ENCODE peak calls at places on chromosome 1, in four cellular contexts. B, Y, U and G are unnamed samples. For H3K9me3, the result is how much of the 10 kb centered on the place peaks cover.

GRCh38 chr1:228074954-228075730 is 7.4 kb upstream of the ARF1 start:
- DNase-seq in B (no peak), Y (no peak), U (peak), G (no peak)

GRCh38 chr1:216057080-216057479 is 366.2 kb downstream of the USH2A start:
- DNase-seq in B (no peak), Y (no peak), U (no peak), G (no peak)

GRCh38 chr1:39409055-39409816 is 82.2 kb upstream of the BMP8A start:
- DNase-seq in B (peak), Y (peak), U (peak), G (peak)

GRCh38 chr1:97680894-97681293 is 239.9 kb downstream of the DPYD start:
- DNase-seq in B (no peak), Y (peak), U (no peak), G (no peak)

GRCh38 chr1:187691439-187691838 is 862.7 kb downstream of the PLA2G4A start:
- DNase-seq in B (no peak), Y (peak), U (no peak), G (peak)

GRCh38 chr1:156143765-156144489 is 9.5 kb upstream of the SEMA4A start:
- DNase-seq in B (no peak), Y (no peak), U (no peak), G (no peak)

GRCh38 chr1:167706363-167706762 is 15.4 kb upstream of the MPZL1 start:
- DNase-seq in B (no peak), Y (peak), U (no peak), G (no peak)

GRCh38 chr1:220734571-220735326 is 13.4 kb upstream of the MTARC2 start:
- DNase-seq in B (no peak), Y (peak), U (no peak), G (peak)

GRCh38 chr1:26626994-26627393 is 68.8 kb upstream of the ARID1A start:
- DNase-seq in B (no peak), Y (no peak), U (no peak), G (no peak)

GRCh38 chr1:19260211-19261138 is 8.9 kb downstream of the MRTO4 start:
- DNase-seq in B (no peak), Y (no peak), U (peak), G (no peak)

GRCh38 chr1:6948416-6948815 is 163.2 kb downstream of the CAMTA1 start:
- DNase-seq in B (no peak), Y (no peak), U (no peak), G (no peak)

GRCh38 chr1:170634293-170634692 is 29.6 kb upstream of the PRRX1 start:
- DNase-seq in B (no peak), Y (peak), U (no peak), G (peak)

GRCh38 chr1:30953685-30954084 is 45.1 kb upstream of the SDC3 start:
- DNase-seq in B (no peak), Y (no peak), U (no peak), G (no peak)

GRCh38 chr1:178727014-178727895 is 2.2 kb downstream of the RALGPS2 start:
- DNase-seq in B (no peak), Y (no peak), U (no peak), G (peak)

GRCh38 chr1:111538343-111539035 is 35.1 kb upstream of the ADORA3 start:
- DNase-seq in B (no peak), Y (peak), U (no peak), G (peak)

GRCh38 chr1:183180634-183181056 is 5.4 kb upstream of the LAMC2 start:
- DNase-seq in B (peak), Y (peak), U (no peak), G (peak)

GRCh38 chr1:166907763-166908162 is 31.7 kb upstream of the TADA1 start:
- DNase-seq in B (no peak), Y (no peak), U (no peak), G (no peak)

GRCh38 chr1:207454046-207454964 is at the start of gene CR2:
- DNase-seq in B (peak), Y (no peak), U (peak), G (peak)

GRCh38 chr1:156115514-156116374 is 1.2 kb downstream of the LMNA start:
- DNase-seq in B (peak), Y (peak), U (peak), G (peak)

GRCh38 chr1:24786191-24786590 is 40.9 kb downstream of the CLIC4 start:
- DNase-seq in B (no peak), Y (no peak), U (no peak), G (peak)

GRCh38 chr1:106571109-106571508 is 485.4 kb upstream of the PRMT6 start:
- DNase-seq in B (no peak), Y (no peak), U (no peak), G (no peak)

GRCh38 chr1:160217466-160218165 is 12.4 kb downstream of the PEA15 start:
- DNase-seq in B (no peak), Y (peak), U (no peak), G (peak)

GRCh38 chr1:52413410-52414104 is 9.2 kb downstream of the PRPF38A start:
- DNase-seq in B (no peak), Y (no peak), U (no peak), G (peak)

GRCh38 chr1:174074757-174075156 is 52.6 kb upstream of the RC3H1 start:
- DNase-seq in B (no peak), Y (no peak), U (no peak), G (no peak)

GRCh38 chr1:41486053-41486891 is 1.8 kb upstream of the EDN2 start:
- DNase-seq in B (no peak), Y (peak), U (no peak), G (no peak)

GRCh38 chr1:112579801-112580510 is 39.0 kb downstream of the ST7L start:
- DNase-seq in B (no peak), Y (no peak), U (no peak), G (no peak)

GRCh38 chr1:32716312-32717126 is 13.9 kb upstream of the SYNC start:
- DNase-seq in B (peak), Y (peak), U (peak), G (peak)

GRCh38 chr1:150321826-150322166 is 463 bp downstream of the PRPF3 start:
- DNase-seq in B (no peak), Y (no peak), U (no peak), G (no peak)

GRCh38 chr1:240608707-240609106 is 3.2 kb downstream of the GREM2 start:
- DNase-seq in B (no peak), Y (no peak), U (no peak), G (no peak)

GRCh38 chr1:201356701-201357100 is 20.8 kb downstream of the TNNT2 start:
- DNase-seq in B (no peak), Y (no peak), U (peak), G (no peak)

DNA sequence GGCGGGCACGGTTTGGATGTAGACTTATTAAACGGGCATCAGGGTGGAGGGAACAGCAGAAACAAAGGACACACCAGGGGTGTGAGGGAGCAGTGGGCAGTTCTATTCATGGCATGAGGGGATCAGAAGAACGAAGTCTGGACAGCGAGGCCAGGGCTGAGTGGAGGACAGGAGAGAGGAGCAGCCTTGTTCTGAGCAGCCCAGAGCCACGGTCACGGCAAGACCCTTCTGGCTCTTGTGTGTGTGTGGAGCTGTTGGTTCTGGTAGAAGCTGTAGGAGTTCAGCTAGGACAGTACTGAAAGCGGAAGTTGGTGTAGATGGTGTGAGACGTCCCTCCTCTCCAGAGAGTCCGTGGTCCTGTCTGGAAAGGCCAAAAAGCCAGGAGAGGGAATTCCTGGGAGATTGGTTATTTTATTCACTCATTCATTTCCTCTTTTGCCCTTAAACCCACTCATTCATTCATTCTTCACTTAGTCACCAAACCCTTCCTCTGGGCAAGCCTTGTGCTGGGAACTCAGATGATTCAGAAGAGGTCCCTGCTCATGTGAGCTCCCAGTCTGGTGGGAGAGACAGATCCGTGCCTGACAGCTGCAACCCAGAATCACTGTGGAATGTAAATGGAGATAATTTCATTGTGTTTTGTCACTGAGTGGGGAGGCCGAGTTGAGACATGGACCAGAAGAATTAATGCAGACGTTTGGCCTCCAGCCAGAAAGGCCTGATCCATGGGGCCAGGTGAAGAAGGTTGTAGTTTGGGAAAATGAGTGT is 4.1 kb upstream of the ACOT11 start:
- DNase-seq in B (no peak), Y (peak), U (no peak), G (peak)
- H3K4me3 ChIP-seq in B (no peak), Y (no peak), U (no peak), G (no peak)

DNA sequence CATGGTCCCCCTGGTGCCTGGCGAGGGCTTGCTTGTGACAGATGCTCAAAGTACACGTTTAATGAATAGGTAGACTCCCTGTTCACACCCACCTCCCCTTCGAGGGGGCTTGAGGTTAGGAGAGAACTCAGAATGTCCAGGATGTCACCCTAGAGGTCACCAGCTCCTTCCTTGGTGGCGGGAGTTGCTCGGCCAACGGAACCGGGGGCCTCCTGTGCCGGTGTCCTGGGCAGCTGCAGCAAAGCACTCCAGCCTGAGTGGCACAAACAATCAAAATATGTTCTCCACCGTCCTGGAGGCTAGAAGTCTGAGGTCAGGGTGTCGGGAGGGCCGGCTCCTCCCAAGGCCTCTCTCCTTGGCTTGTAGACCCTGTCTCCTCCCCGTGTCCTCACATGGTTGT is 71.0 kb downstream of the AJAP1 start:
- DNase-seq in B (no peak), Y (no peak), U (no peak), G (no peak)
- H3K9me3 ChIP-seq in B (under half), Y (under half), U (under half), G (under half)

DNA sequence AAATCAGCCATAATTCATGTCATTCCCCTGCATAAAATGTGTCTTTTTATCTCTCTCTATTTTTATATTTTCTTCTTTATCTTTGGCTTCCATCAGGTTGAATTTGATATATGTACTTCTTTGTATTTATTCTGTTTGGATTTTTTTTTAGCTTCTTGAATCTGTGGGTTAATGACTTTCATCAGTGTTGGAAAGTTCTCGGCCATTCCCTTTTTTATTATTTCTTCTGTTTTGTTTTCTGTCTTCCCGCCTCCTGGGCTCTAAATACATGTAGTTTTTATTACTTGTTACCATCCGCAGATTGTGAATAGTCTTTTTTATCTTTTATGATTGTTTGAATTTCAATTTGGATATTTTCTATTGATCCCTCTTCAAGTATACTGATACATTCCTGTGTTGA is 637.5 kb downstream of the NPHP4 start:
- DNase-seq in B (no peak), Y (no peak), U (no peak), G (no peak)
- H3K4me3 ChIP-seq in B (no peak), Y (no peak), U (no peak), G (no peak)

DNA sequence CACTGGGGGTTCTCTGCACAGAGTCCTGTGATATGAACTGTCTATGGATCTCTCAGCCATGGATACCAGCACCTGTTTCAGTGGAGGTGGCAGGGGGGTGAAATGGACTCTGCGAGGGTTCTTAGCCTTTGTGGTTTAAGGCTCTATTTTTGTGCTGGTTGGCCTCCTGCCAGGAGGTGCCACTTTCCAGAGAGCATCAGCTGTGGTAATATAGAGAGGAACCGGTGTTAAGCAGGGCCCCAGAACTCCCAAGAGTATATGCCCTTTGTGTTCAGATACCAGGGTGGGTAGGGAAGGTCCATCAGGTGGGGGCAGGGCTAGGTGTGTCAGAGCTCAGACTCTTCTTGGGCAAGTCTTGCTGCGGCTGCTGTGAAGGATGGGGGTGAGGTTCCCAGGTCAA is 330.0 kb upstream of the PLD5 start:
- DNase-seq in B (no peak), Y (no peak), U (no peak), G (no peak)
- H3K9me3 ChIP-seq in B (under half), Y (under half), U (under half), G (under half)

GRCh38 chr1:164716992-164717703 is 158.2 kb downstream of the PBX1 start:
- DNase-seq in B (no peak), Y (no peak), U (no peak), G (peak)
- H3K4me3 ChIP-seq in B (no peak), Y (no peak), U (no peak), G (no peak)

GRCh38 chr1:23366146-23366545 is 3.5 kb downstream of the ZNF436 start:
- DNase-seq in B (no peak), Y (no peak), U (no peak), G (peak)
- H3K9me3 ChIP-seq in B (under half), Y (under half), U (under half), G (under half)

GRCh38 chr1:56563568-56563967 is 15.8 kb downstream of the PLPP3 start:
- DNase-seq in B (no peak), Y (no peak), U (no peak), G (no peak)
- H3K4me3 ChIP-seq in B (no peak), Y (no peak), U (no peak), G (no peak)

GRCh38 chr1:5427026-5427613 is 565.1 kb downstream of the NPHP4 start:
- DNase-seq in B (no peak), Y (no peak), U (no peak), G (no peak)

GRCh38 chr1:5430136-5430535 is 562.1 kb downstream of the NPHP4 start:
- DNase-seq in B (no peak), Y (no peak), U (no peak), G (no peak)

GRCh38 chr1:5428391-5428790 is 563.8 kb downstream of the NPHP4 start:
- DNase-seq in B (no peak), Y (no peak), U (peak), G (no peak)

GRCh38 chr1:5432436-5432835 is 559.8 kb downstream of the NPHP4 start:
- DNase-seq in B (no peak), Y (no peak), U (no peak), G (no peak)

GRCh38 chr1:5430911-5431310 is 561.3 kb downstream of the NPHP4 start:
- DNase-seq in B (no peak), Y (no peak), U (peak), G (no peak)
- H3K9me3 ChIP-seq in B (under half), Y (under half), U (under half), G (under half)